ENCODE peak calls at places on chromosomes 16 and 17, in six cellular contexts. X is neural progenitor cell, Q is astrocyte, U is Karpas-422, O is SK-N-SH, L is fibroblast of lung. B is an unnamed sample.

GRCh38 chr16:4315185-4316102 is at the start of gene GLIS2:
- DNase-seq in X (peak), Q (peak), U (no peak), O (peak), L (peak), B (peak)

GRCh38 chr17:57990037-57990436 is 2.0 kb upstream of the VEZF1 start:
- DNase-seq in X (no peak), Q (no peak), U (no peak), O (no peak), L (no peak), B (no peak)

GRCh38 chr17:71180801-71181385 is 939.9 kb upstream of the SOX9 start:
- DNase-seq in X (no peak), Q (peak), U (no peak), O (peak), L (peak), B (no peak)

GRCh38 chr16:12300490-12300889 is 324.0 kb downstream of the SNX29 start:
- DNase-seq in X (no peak), Q (no peak), U (no peak), O (no peak), L (no peak), B (no peak)

GRCh38 chr17:62724398-62725146 is 83.5 kb downstream of the MARCHF10 start:
- DNase-seq in X (no peak), Q (no peak), U (peak), O (no peak), L (no peak), B (no peak)

GRCh38 chr17:81517339-81518112 is 4.9 kb upstream of the ACTG1 start:
- DNase-seq in X (peak), Q (no peak), U (peak), O (no peak), L (no peak), B (peak)

GRCh38 chr17:74601944-74602572 is 10.0 kb upstream of the CD300LD start:
- DNase-seq in X (peak), Q (no peak), U (peak), O (peak), L (peak), B (no peak)

GRCh38 chr17:63911657-63912100 is 621 bp upstream of the CSHL1 start:
- DNase-seq in X (peak), Q (peak), U (peak), O (peak), L (peak), B (no peak)

GRCh38 chr17:20184191-20184590 is 175.0 kb downstream of the SPECC1 start:
- DNase-seq in X (no peak), Q (peak), U (no peak), O (no peak), L (no peak), B (no peak)

GRCh38 chr16:86355114-86355513 is 155.2 kb upstream of the FOXF1 start:
- DNase-seq in X (no peak), Q (peak), U (no peak), O (no peak), L (no peak), B (peak)

GRCh38 chr16:4272114-4272954 is 489 bp downstream of the TFAP4 start:
- DNase-seq in X (peak), Q (no peak), U (peak), O (peak), L (peak), B (peak)

GRCh38 chr17:79626156-79626890 is 15.5 kb upstream of the RBFOX3 start:
- DNase-seq in X (no peak), Q (no peak), U (no peak), O (peak), L (no peak), B (peak)

GRCh38 chr16:56355786-56356275 is 69.5 kb downstream of the AMFR start:
- DNase-seq in X (no peak), Q (no peak), U (no peak), O (peak), L (no peak), B (peak)

DNA sequence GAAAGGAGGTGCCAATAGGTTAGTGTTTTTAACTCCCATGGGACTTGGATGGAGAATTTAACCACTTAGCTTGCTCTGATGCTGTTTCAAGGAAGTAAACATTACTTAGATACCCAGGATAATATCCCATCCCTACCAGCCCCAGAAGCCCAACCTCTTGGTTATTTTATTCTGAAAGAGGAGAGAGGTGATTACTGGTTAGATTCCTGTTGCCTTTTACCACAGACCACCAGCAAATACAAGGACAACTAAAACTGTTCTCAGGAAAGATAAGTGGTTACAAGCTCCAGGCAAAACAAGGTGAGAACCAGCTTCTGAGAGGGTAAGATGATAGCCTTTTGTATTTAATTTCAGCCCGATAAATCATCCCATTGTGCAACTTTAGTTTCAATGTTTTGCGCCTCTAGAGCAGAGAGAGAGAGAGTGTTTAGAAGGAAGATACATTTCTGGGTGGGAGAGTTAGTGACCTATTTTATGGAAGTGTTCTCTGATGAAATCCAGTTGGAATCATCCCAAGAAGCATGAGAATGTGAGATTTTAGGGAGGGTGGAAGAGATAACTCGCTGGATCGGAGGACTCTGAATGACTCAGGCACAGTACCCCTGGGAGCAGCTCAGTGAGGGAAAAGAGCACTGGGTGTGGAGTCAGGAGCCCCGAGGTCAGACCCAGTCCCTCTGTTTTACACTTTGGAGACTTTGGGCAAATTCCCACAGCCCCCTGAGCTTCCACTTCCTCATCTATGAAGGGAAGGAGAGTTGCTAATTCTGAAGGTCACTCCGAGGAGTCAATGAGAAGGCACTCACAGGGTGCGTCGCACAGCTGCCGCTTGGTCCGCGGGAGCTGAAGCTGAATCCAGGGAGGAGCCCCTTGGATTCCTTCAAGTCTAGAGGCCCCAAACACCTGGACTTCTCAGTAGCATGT is 12.1 kb downstream of the GLP2R start:
- DNase-seq in X (no peak), Q (peak), U (no peak), O (no peak), L (peak), B (no peak)
- H3K9ac ChIP-seq in X (no peak), Q (peak), U (no peak), O (no peak), L (no peak), B (no peak)

DNA sequence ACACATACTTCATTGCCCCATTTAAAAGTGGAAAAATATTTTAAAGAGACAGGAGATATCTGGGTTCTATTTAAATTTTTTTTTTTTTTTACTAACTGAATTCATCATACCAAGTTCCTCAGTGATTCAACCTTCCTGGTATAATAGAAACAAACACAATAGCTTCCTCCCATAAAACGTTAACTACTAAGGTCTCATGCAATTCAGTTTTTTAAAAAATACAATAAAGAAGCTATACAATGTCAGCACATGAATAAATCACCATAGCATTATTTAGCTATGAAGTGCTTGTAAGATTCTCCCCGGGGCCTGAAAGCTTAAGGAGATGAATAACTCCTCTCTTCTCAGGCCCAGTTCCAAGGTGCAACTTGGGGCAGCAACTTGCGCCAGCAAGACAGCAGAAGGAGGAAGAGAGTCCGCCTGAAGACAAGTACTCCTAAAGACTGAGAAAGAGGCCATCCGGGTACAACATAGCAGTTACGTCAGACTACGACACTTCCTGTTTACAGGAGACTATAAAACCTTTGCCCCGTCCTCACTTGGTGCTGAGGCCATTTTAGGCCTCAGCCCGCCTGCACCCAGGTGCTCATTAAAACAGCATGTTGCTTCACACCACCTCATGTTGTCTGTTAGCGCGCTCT is 81.5 kb downstream of the MYO1D start:
- DNase-seq in X (no peak), Q (no peak), U (no peak), O (no peak), L (no peak), B (no peak)
- H3K27ac ChIP-seq in X (no peak), Q (no peak), U (no peak), O (no peak), L (no peak), B (no peak)

GRCh38 chr17:17737938-17738894 is 57.0 kb downstream of the RAI1 start:
- DNase-seq in X (peak), Q (peak), U (no peak), O (peak), L (peak), B (peak)
- H3K9ac ChIP-seq in X (no peak), Q (peak), U (no peak), O (no peak), L (no peak), B (peak)

GRCh38 chr17:1606352-1606985 is 22.2 kb downstream of the SLC43A2 start:
- DNase-seq in X (no peak), Q (no peak), U (no peak), O (no peak), L (no peak), B (no peak)
- H3K27ac ChIP-seq in X (no peak), Q (no peak), U (no peak), O (no peak), L (no peak), B (peak)

DNA sequence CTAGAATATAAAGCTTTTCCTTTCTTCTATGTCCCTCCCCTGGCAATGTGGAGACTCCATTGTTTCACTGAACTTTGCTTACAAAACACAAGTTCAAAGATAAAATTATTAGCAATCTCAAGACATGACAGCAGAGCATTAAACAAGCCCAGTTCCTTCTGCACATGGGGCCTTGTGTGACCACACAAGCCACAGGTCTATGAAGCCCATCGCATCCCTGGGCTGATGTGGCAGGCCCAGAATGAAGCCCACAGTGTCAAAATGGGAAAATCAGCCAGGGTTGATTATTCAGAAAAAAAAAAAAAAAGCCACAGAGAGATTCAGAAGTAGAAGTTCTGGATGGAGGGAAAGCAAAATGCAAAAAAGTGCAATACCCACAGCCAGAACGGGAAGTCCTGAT is 13.0 kb upstream of the SLC39A11 start:
- DNase-seq in X (no peak), Q (no peak), U (no peak), O (no peak), L (no peak), B (no peak)
- H3K9ac ChIP-seq in X (no peak), Q (no peak), U (no peak), O (no peak), L (no peak), B (no peak)

GRCh38 chr16:79595916-79596450 is 4.6 kb downstream of the MAF start:
- DNase-seq in X (no peak), Q (no peak), U (no peak), O (no peak), L (no peak), B (no peak)

GRCh38 chr16:79592150-79592549 is 8.4 kb downstream of the MAF start:
- DNase-seq in X (no peak), Q (no peak), U (no peak), O (no peak), L (no peak), B (no peak)

GRCh38 chr16:79593074-79593531 is 7.4 kb downstream of the MAF start:
- DNase-seq in X (no peak), Q (no peak), U (no peak), O (no peak), L (peak), B (no peak)

GRCh38 chr16:79595261-79595660 is 5.3 kb downstream of the MAF start:
- DNase-seq in X (no peak), Q (no peak), U (no peak), O (no peak), L (peak), B (no peak)

DNA sequence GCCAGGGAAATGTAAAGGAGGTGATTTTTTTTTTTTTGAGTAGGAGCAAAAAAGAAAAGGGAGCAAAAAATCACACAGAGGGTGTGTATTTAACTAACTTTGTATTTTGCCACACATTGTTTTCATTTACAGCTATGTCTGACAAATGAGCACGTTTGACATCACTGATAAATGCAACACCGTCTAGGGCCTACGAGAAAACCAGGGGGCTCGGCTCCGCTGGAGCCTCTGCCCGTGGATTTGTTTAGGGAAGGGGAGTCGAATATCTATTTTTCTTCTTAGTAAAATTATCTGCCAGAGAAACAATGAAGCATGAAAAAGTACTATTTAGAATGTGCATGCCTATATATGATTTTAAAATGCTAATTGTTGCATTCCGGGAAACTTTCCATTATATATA is 6.8 kb downstream of the MAF start:
- DNase-seq in X (no peak), Q (no peak), U (no peak), O (no peak), L (no peak), B (no peak)
- H3K27ac ChIP-seq in X (no peak), Q (no peak), U (no peak), O (no peak), L (no peak), B (no peak)